ENCODE peak calls at places on chromosomes 5 and 9, in nine cellular contexts. One of them, this sample, is unnamed.

GRCh38 chr9:114905160-114905940 is 25.0 kb downstream of the TNFSF8 start:
- DNase-seq in K562: no peak
- DNase-seq in T follicular helper cell: no peak
- DNase-seq in GM19239: no peak
- DNase-seq in stimulated activated naive CD4-positive, alpha-beta T cell: no peak
- DNase-seq in ecto neural progenitor cell: no peak
- DNase-seq in cardiac fibroblast: no peak
- DNase-seq in left cardiac atrium: no peak
- DNase-seq in T-helper 1 cell: no peak
- DNase-seq in this sample: no peak

GRCh38 chr9:76818271-76818670 is 54.0 kb downstream of the PCA3 start:
- DNase-seq in GM19239: no peak
- DNase-seq in K562: no peak
- DNase-seq in ecto neural progenitor cell: no peak
- DNase-seq in cardiac fibroblast: peak
- DNase-seq in T-helper 1 cell: no peak
- DNase-seq in stimulated activated naive CD4-positive, alpha-beta T cell: no peak
- DNase-seq in left cardiac atrium: peak
- DNase-seq in T follicular helper cell: no peak
- DNase-seq in this sample: peak

GRCh38 chr9:130856474-130856873 is 21.4 kb downstream of the ABL1 start:
- DNase-seq in ecto neural progenitor cell: no peak
- DNase-seq in T-helper 1 cell: no peak
- DNase-seq in stimulated activated naive CD4-positive, alpha-beta T cell: no peak
- DNase-seq in left cardiac atrium: no peak
- DNase-seq in K562: peak
- DNase-seq in T follicular helper cell: no peak
- DNase-seq in cardiac fibroblast: no peak
- DNase-seq in GM19239: no peak
- DNase-seq in this sample: no peak

GRCh38 chr5:59786271-59786805 is 107.2 kb downstream of the PDE4D start:
- DNase-seq in cardiac fibroblast: peak
- DNase-seq in T follicular helper cell: no peak
- DNase-seq in K562: no peak
- DNase-seq in stimulated activated naive CD4-positive, alpha-beta T cell: no peak
- DNase-seq in GM19239: no peak
- DNase-seq in ecto neural progenitor cell: no peak
- DNase-seq in left cardiac atrium: no peak
- DNase-seq in T-helper 1 cell: no peak
- DNase-seq in this sample: no peak

GRCh38 chr9:115649991-115650472 is 503.6 kb upstream of the PAPPA start:
- DNase-seq in GM19239: no peak
- DNase-seq in ecto neural progenitor cell: no peak
- DNase-seq in cardiac fibroblast: peak
- DNase-seq in K562: no peak
- DNase-seq in T-helper 1 cell: no peak
- DNase-seq in left cardiac atrium: peak
- DNase-seq in stimulated activated naive CD4-positive, alpha-beta T cell: no peak
- DNase-seq in T follicular helper cell: no peak
- DNase-seq in this sample: no peak

GRCh38 chr5:72654231-72654630 is 147.0 kb upstream of the ZNF366 start:
- DNase-seq in K562: no peak
- DNase-seq in left cardiac atrium: no peak
- DNase-seq in cardiac fibroblast: no peak
- DNase-seq in GM19239: no peak
- DNase-seq in stimulated activated naive CD4-positive, alpha-beta T cell: no peak
- DNase-seq in T follicular helper cell: no peak
- DNase-seq in T-helper 1 cell: no peak
- DNase-seq in ecto neural progenitor cell: no peak
- DNase-seq in this sample: no peak

GRCh38 chr9:73073337-73074175 is 78.1 kb upstream of the ANXA1 start:
- DNase-seq in left cardiac atrium: no peak
- DNase-seq in stimulated activated naive CD4-positive, alpha-beta T cell: no peak
- DNase-seq in cardiac fibroblast: no peak
- DNase-seq in K562: no peak
- DNase-seq in ecto neural progenitor cell: no peak
- DNase-seq in T follicular helper cell: no peak
- DNase-seq in T-helper 1 cell: no peak
- DNase-seq in GM19239: no peak
- DNase-seq in this sample: no peak

GRCh38 chr5:145960848-145961600 is 24.6 kb downstream of the SH3RF2 start:
- DNase-seq in left cardiac atrium: no peak
- DNase-seq in GM19239: no peak
- DNase-seq in stimulated activated naive CD4-positive, alpha-beta T cell: no peak
- DNase-seq in cardiac fibroblast: no peak
- DNase-seq in T-helper 1 cell: no peak
- DNase-seq in K562: no peak
- DNase-seq in T follicular helper cell: no peak
- DNase-seq in ecto neural progenitor cell: no peak
- DNase-seq in this sample: no peak

GRCh38 chr5:135996611-135997010 is 32.2 kb upstream of the TGFBI start:
- DNase-seq in cardiac fibroblast: no peak
- DNase-seq in K562: no peak
- DNase-seq in T follicular helper cell: no peak
- DNase-seq in GM19239: no peak
- DNase-seq in ecto neural progenitor cell: no peak
- DNase-seq in stimulated activated naive CD4-positive, alpha-beta T cell: no peak
- DNase-seq in T-helper 1 cell: no peak
- DNase-seq in left cardiac atrium: no peak
- DNase-seq in this sample: peak